ENCODE peak calls at places on chromosomes 6 and 20, in eight cellular contexts. M, W, J, P, B, G, I and Y are unnamed samples.

GRCh38 chr6:152293404-152293803 is 343.8 kb downstream of the SYNE1 start:
- DNase-seq in M (no peak), W (no peak), J (no peak), P (no peak), B (no peak), G (no peak), I (peak), Y (no peak)

GRCh38 chr6:13447949-13448724 is 39.3 kb downstream of the GFOD1 start:
- DNase-seq in M (no peak), W (no peak), J (no peak), P (no peak), B (no peak), G (no peak), I (no peak), Y (no peak)

GRCh38 chr6:3456794-3457709 is at the start of gene SLC22A23:
- DNase-seq in M (peak), W (peak), J (no peak), P (peak), B (peak), G (peak), I (peak), Y (no peak)

GRCh38 chr20:62618622-62619529 is 23.4 kb upstream of the SLCO4A1 start:
- DNase-seq in M (no peak), W (no peak), J (no peak), P (no peak), B (peak), G (peak), I (no peak), Y (no peak)

GRCh38 chr20:9514461-9515210 is at the start of gene LAMP5:
- DNase-seq in M (no peak), W (no peak), J (peak), P (peak), B (peak), G (peak), I (peak), Y (no peak)

GRCh38 chr6:156618600-156619205 is 158.5 kb upstream of the ARID1B start:
- DNase-seq in M (no peak), W (no peak), J (peak), P (no peak), B (peak), G (no peak), I (peak), Y (no peak)

GRCh38 chr6:168216741-168217140 is 102.8 kb downstream of the DACT2 start:
- DNase-seq in M (no peak), W (no peak), J (no peak), P (peak), B (peak), G (no peak), I (no peak), Y (no peak)

GRCh38 chr20:51456511-51457280 is 85.8 kb downstream of the NFATC2 start:
- DNase-seq in M (no peak), W (no peak), J (peak), P (peak), B (peak), G (peak), I (peak), Y (peak)

GRCh38 chr20:47921306-47922279 is 136.3 kb upstream of the SULF2 start:
- DNase-seq in M (no peak), W (no peak), J (no peak), P (no peak), B (no peak), G (no peak), I (no peak), Y (no peak)

GRCh38 chr6:71287038-71287437 is 1.6 kb upstream of the OGFRL1 start:
- DNase-seq in M (no peak), W (no peak), J (peak), P (no peak), B (peak), G (no peak), I (no peak), Y (peak)

GRCh38 chr6:83047065-83047754 is 18.4 kb downstream of the UBE3D start:
- DNase-seq in M (no peak), W (no peak), J (no peak), P (no peak), B (peak), G (no peak), I (no peak), Y (no peak)

GRCh38 chr6:28985396-28986164 is 19.5 kb downstream of the ZNF311 start:
- DNase-seq in M (no peak), W (no peak), J (peak), P (peak), B (peak), G (peak), I (peak), Y (peak)

GRCh38 chr20:33503564-33503963 is 13.7 kb downstream of the CBFA2T2 start:
- DNase-seq in M (no peak), W (no peak), J (no peak), P (no peak), B (no peak), G (no peak), I (no peak), Y (no peak)

GRCh38 chr6:41200901-41201783 is at the start of gene TREML2:
- DNase-seq in M (no peak), W (peak), J (no peak), P (no peak), B (no peak), G (no peak), I (no peak), Y (no peak)

GRCh38 chr6:83126807-83127206 is 59.3 kb downstream of the DOP1A start:
- DNase-seq in M (no peak), W (no peak), J (no peak), P (no peak), B (no peak), G (no peak), I (no peak), Y (no peak)

GRCh38 chr6:100379386-100379785 is 85.3 kb downstream of the SIM1 start:
- DNase-seq in M (no peak), W (no peak), J (no peak), P (no peak), B (no peak), G (no peak), I (no peak), Y (no peak)

GRCh38 chr6:166106076-166106686 is 61.5 kb downstream of the TBXT start:
- DNase-seq in M (peak), W (peak), J (peak), P (peak), B (peak), G (peak), I (peak), Y (peak)